ENCODE peak calls at places on chromosome 19, in four cellular contexts. G is suprapubic skin; B is activated T-helper 1 cell treated with anti-CD3 and anti-CD28 coated beads, Interleukin-12 subunit alpha, Interleukin-12 subunit beta, Interleukin-2, Interleukin-4 antibody, amounts not matched to agents 30 ng/mL and 10 ng/mL and 1 ng/mL, durations not matched to agents 14 hours and 24 hours and 36 hours; L is breast epithelium. F is an unnamed sample.

GRCh38 chr19:11345122-11345752 is 831 bp downstream of the TMEM205 start:
- DNase-seq in B (no peak), G (no peak), L (no peak), F (no peak)

GRCh38 chr19:872266-872951 is 12.9 kb downstream of the CFD start:
- DNase-seq in G (no peak), L (no peak), B (peak), F (no peak)

GRCh38 chr19:18712981-18713380 is 29.5 kb downstream of the CRTC1 start:
- DNase-seq in L (no peak), B (no peak), G (no peak), F (no peak)

GRCh38 chr19:36838784-36839324 is 667 bp upstream of the ZNF790 start:
- DNase-seq in G (no peak), B (no peak), L (no peak), F (no peak)

GRCh38 chr19:29524201-29524911 is 1.4 kb upstream of the VSTM2B start:
- DNase-seq in B (no peak), G (no peak), L (no peak), F (no peak)

GRCh38 chr19:41584260-41584810 is 8.4 kb downstream of the CEACAM21 start:
- DNase-seq in L (no peak), G (no peak), B (no peak), F (no peak)

GRCh38 chr19:7063339-7063738 is 4.9 kb upstream of the MBD3L3 start:
- DNase-seq in B (no peak), L (no peak), G (no peak), F (no peak)

GRCh38 chr19:46416077-46416709 is 2.8 kb upstream of the CCDC8 start:
- DNase-seq in B (no peak), G (peak), L (peak), F (no peak)

GRCh38 chr19:56126983-56127780 is 6.1 kb upstream of the ZNF787 start:
- DNase-seq in L (no peak), G (no peak), B (no peak), F (no peak)

GRCh38 chr19:17625043-17625442 is 63.1 kb downstream of the UNC13A start:
- DNase-seq in B (no peak), L (no peak), G (no peak), F (no peak)

GRCh38 chr19:17716309-17716929 is 2.9 kb upstream of the MAP1S start:
- DNase-seq in B (no peak), G (no peak), L (no peak), F (no peak)

GRCh38 chr19:35253316-35254286 is 4.8 kb downstream of the LSR start:
- DNase-seq in B (no peak), G (no peak), L (no peak), F (no peak)

GRCh38 chr19:3034845-3035541 is 5.9 kb upstream of the TLE2 start:
- DNase-seq in B (peak), G (peak), L (peak), F (peak)

GRCh38 chr19:2477732-2478191 is 1.8 kb downstream of the GADD45B start:
- DNase-seq in G (no peak), B (peak), L (no peak), F (peak)

GRCh38 chr19:17703823-17704463 is 15.3 kb upstream of the MAP1S start:
- DNase-seq in B (peak), L (no peak), G (no peak), F (peak)

GRCh38 chr19:19554074-19555023 is 16.3 kb downstream of the CILP2 start:
- DNase-seq in L (no peak), G (no peak), B (peak), F (peak)

GRCh38 chr19:43739836-43740235 is 14.9 kb downstream of the SMG9 start:
- DNase-seq in L (peak), G (no peak), B (no peak), F (no peak)

GRCh38 chr19:35869327-35870123 is 1.2 kb downstream of the APLP1 start:
- DNase-seq in G (no peak), B (peak), L (peak), F (no peak)

GRCh38 chr19:49490287-49491029 is 3.0 kb downstream of the RPL13A start:
- DNase-seq in G (no peak), L (no peak), B (no peak), F (no peak)

GRCh38 chr19:16518061-16518460 is 21.9 kb downstream of the C19orf44 start:
- DNase-seq in L (no peak), G (no peak), B (no peak), F (no peak)

GRCh38 chr19:33429891-33430673 is 56.6 kb downstream of the CEBPG start:
- DNase-seq in B (no peak), G (peak), L (no peak), F (no peak)

GRCh38 chr19:30123109-30123508 is 181.1 kb downstream of the URI1 start:
- DNase-seq in B (no peak), L (no peak), G (no peak), F (no peak)

GRCh38 chr19:47112166-47112663 is 1.4 kb downstream of the ZC3H4 start:
- DNase-seq in L (peak), G (peak), B (peak), F (peak)

F was measured in AML-193.